ENCODE peak calls at places on chromosomes 6 and 20, in seven cellular contexts. T is mesenchymal stem cell; D is HCT116; K is pancreas; P is aorta; Y is tibial nerve; U is CD8-positive, alpha-beta T cell. H is an unnamed sample. For H3K9me3, H3K36me3 and H3K4me1, the result is how much of the 10 kb centered on the place peaks cover.

GRCh38 chr20:39145921-39146320 is 183.8 kb downstream of the DHX35 start:
- DNase-seq in T (no peak), D (no peak), K (no peak), P (no peak), Y (no peak), U (no peak), H (no peak)

GRCh38 chr6:152161501-152161900 is 354.0 kb downstream of the ESR1 start:
- DNase-seq in T (peak), D (no peak), K (no peak), P (no peak), Y (no peak), U (no peak), H (no peak)

GRCh38 chr6:170063431-170063830 is 227.4 kb downstream of the DLL1 start:
- DNase-seq in T (no peak), D (no peak), K (no peak), P (peak), Y (no peak), U (no peak), H (no peak)

GRCh38 chr20:39874049-39874893 is 814.8 kb downstream of the MAFB start:
- DNase-seq in T (peak), D (peak), K (peak), P (no peak), Y (peak), U (no peak), H (no peak)

GRCh38 chr6:121503633-121504032 is 68.2 kb downstream of the GJA1 start:
- DNase-seq in T (peak), D (no peak), K (no peak), P (no peak), Y (no peak), U (no peak), H (no peak)

GRCh38 chr20:63774348-63774735 is 34.8 kb downstream of the SLC2A4RG start:
- DNase-seq in T (no peak), D (no peak), K (no peak), P (no peak), Y (no peak), U (no peak), H (no peak)

GRCh38 chr6:97392735-97393134 is 109.7 kb upstream of the MMS22L start:
- DNase-seq in T (no peak), D (no peak), K (no peak), P (no peak), Y (no peak), U (no peak), H (no peak)

GRCh38 chr20:51456511-51457280 is 85.8 kb downstream of the NFATC2 start:
- DNase-seq in T (peak), D (peak), K (peak), P (peak), Y (peak), U (no peak), H (no peak)

GRCh38 chr6:142155895-142156757 is 9.1 kb downstream of the VTA1 start:
- DNase-seq in T (peak), D (peak), K (no peak), P (no peak), Y (no peak), U (no peak), H (peak)

GRCh38 chr6:131281471-131282270 is 146.4 kb downstream of the AKAP7 start:
- DNase-seq in T (peak), D (no peak), K (no peak), P (no peak), Y (peak), U (peak), H (peak)

GRCh38 chr6:25485820-25486559 is 166.0 kb upstream of the SCGN start:
- DNase-seq in T (no peak), D (no peak), K (peak), P (no peak), Y (no peak), U (no peak), H (no peak)

GRCh38 chr20:44848254-44849015 is 37.1 kb upstream of the YWHAB start:
- DNase-seq in T (no peak), D (no peak), K (no peak), P (no peak), Y (no peak), U (no peak), H (no peak)

GRCh38 chr6:132364249-132364648 is 37.0 kb downstream of the MOXD1 start:
- DNase-seq in T (no peak), D (no peak), K (no peak), P (no peak), Y (no peak), U (no peak), H (no peak)

GRCh38 chr6:42086046-42086664 is 35.8 kb downstream of the TAF8 start:
- DNase-seq in T (no peak), D (no peak), K (peak), P (no peak), Y (no peak), U (no peak), H (no peak)

GRCh38 chr6:168341280-168341679 is 21.7 kb upstream of the DACT2 start:
- DNase-seq in T (no peak), D (no peak), K (no peak), P (no peak), Y (no peak), U (no peak), H (no peak)
- H3K9me3 ChIP-seq in T (under half), D (under half), K (under half), P (under half), Y (under half), U (under half), H (under half)

DNA sequence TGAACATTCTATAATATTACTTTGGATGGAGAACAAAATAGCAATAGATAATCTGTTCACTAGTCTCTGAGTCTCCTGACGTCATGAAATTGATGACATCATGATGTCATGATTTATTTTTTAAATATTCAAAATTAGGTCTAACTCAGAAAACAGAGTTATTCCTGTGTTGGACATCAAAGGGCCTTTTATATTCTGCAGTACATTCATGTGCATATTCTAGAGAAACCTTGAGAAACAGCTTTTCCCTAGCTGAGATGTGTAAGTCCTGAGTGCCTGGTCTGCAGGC is 53.3 kb downstream of the MYB start:
- DNase-seq in T (no peak), D (no peak), K (no peak), P (no peak), Y (no peak), U (no peak), H (no peak)
- H3K36me3 ChIP-seq in T (under half), D (under half), K (under half), P (under half), Y (under half), U (under half), H (under half)

GRCh38 chr6:169014681-169015080 is 239.0 kb downstream of the THBS2 start:
- DNase-seq in T (no peak), D (no peak), K (no peak), P (no peak), Y (no peak), U (no peak), H (no peak)

GRCh38 chr6:169020821-169021220 is 232.8 kb downstream of the THBS2 start:
- DNase-seq in T (no peak), D (no peak), K (no peak), P (no peak), Y (no peak), U (no peak), H (no peak)

GRCh38 chr6:169019111-169019510 is 234.5 kb downstream of the THBS2 start:
- DNase-seq in T (no peak), D (no peak), K (no peak), P (no peak), Y (no peak), U (no peak), H (no peak)

GRCh38 chr6:169019727-169020491 is 233.7 kb downstream of the THBS2 start:
- DNase-seq in T (no peak), D (no peak), K (no peak), P (no peak), Y (no peak), U (no peak), H (no peak)

DNA sequence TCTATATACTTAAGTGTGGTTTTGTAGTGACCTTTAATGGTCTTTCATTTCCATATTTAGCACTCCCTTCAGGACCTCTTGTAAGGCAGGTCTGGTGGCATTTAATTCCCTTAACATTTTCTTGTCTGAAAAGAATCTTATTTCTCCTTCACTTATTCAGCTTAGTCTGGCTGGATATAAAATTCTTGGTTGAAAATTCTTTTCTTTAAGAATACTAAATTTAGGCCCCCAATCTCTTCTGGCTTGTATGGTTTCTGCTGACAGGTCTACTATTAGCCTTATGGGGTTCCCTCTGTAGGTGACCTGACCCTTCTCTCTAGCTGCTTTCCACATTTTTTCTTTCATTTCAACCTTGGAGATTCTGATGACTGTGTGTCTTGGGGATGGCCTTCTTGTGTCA is 236.9 kb downstream of the THBS2 start:
- DNase-seq in T (no peak), D (no peak), K (no peak), P (no peak), Y (no peak), U (no peak), H (no peak)
- H3K4me1 ChIP-seq in T (under half), D (under half), K (under half), P (under half), Y (under half), U (under half), H (under half)

GRCh38 chr6:143752459-143752858 is 74.7 kb downstream of the PHACTR2 start:
- DNase-seq in T (no peak), D (no peak), K (no peak), P (no peak), Y (no peak), U (no peak), H (no peak)

GRCh38 chr6:143750945-143751344 is 73.2 kb downstream of the PHACTR2 start:
- DNase-seq in T (no peak), D (no peak), K (no peak), P (no peak), Y (no peak), U (no peak), H (no peak)

GRCh38 chr6:143755301-143755744 is 77.6 kb downstream of the PHACTR2 start:
- DNase-seq in T (peak), D (no peak), K (no peak), P (no peak), Y (no peak), U (no peak), H (no peak)

GRCh38 chr6:143754204-143754603 is 76.4 kb downstream of the PHACTR2 start:
- DNase-seq in T (no peak), D (no peak), K (no peak), P (no peak), Y (no peak), U (no peak), H (no peak)

GRCh38 chr6:143753678-143754077 is 75.9 kb downstream of the PHACTR2 start:
- DNase-seq in T (no peak), D (no peak), K (no peak), P (no peak), Y (no peak), U (no peak), H (no peak)
- H3K9me3 ChIP-seq in T (under half), D (under half), K (under half), P (under half), Y (under half), U (under half), H (under half)

H was measured in naive thymus-derived CD4-positive, alpha-beta T cell.